ENCODE peak calls at places on chromosomes 13 and 19, in ten cellular contexts. J is spleen; N is left ventricle myocardium inferior; L is ovary; Z is heart left ventricle; K is GM23248; T is MM.1S; D is DND-41; H is adrenal gland; O is CD4-positive, CD25-positive, alpha-beta regulatory T cell. Y is an unnamed sample. For H3K36me3 and H3K9me3, the result is how much of the 10 kb centered on the place peaks cover.

GRCh38 chr13:82356667-82357066 is 1525.6 kb downstream of the SLITRK1 start:
- DNase-seq in K (peak), D (no peak), O (no peak), J (no peak), Z (no peak), H (no peak), T (no peak), N (no peak), L (no peak), Y (no peak)

GRCh38 chr19:16851031-16851712 is 22.0 kb downstream of the SIN3B start:
- DNase-seq in Z (no peak), K (peak), D (no peak), J (no peak), N (no peak), T (no peak), H (no peak), L (no peak), O (no peak), Y (peak)

GRCh38 chr13:31556376-31556775 is 182.9 kb upstream of the RXFP2 start:
- DNase-seq in O (no peak), T (no peak), L (no peak), Z (no peak), H (no peak), J (no peak), D (no peak), N (no peak), K (peak), Y (peak)

GRCh38 chr13:66139701-66140100 is 1090.4 kb downstream of the PCDH9 start:
- DNase-seq in L (no peak), N (no peak), T (no peak), Z (no peak), H (no peak), K (no peak), D (no peak), J (no peak), O (no peak), Y (no peak)

GRCh38 chr19:35911790-35912189 is 3.7 kb upstream of the TYROBP start:
- DNase-seq in J (peak), Z (no peak), H (no peak), N (no peak), L (no peak), T (no peak), O (no peak), K (peak), D (peak), Y (peak)

GRCh38 chr13:41649659-41650058 is 192.3 kb downstream of the RGCC start:
- DNase-seq in K (peak), O (no peak), L (no peak), D (no peak), T (no peak), J (no peak), H (no peak), N (no peak), Z (no peak), Y (no peak)

GRCh38 chr13:99978781-99979452 is 2.7 kb upstream of the ZIC2 start:
- DNase-seq in K (no peak), Z (no peak), T (no peak), L (no peak), N (no peak), O (no peak), D (no peak), H (no peak), J (no peak), Y (peak)

GRCh38 chr19:35079826-35080225 is 35.8 kb upstream of the FXYD3 start:
- DNase-seq in T (no peak), O (no peak), Z (no peak), J (no peak), N (no peak), L (no peak), H (no peak), D (no peak), K (no peak), Y (no peak)

GRCh38 chr13:50162567-50162966 is 147.3 kb downstream of the KCNRG start:
- DNase-seq in N (no peak), Z (no peak), K (no peak), O (no peak), T (no peak), L (no peak), J (no peak), D (no peak), H (no peak), Y (no peak)

GRCh38 chr19:33186431-33186830 is 7.7 kb upstream of the LRP3 start:
- DNase-seq in L (no peak), N (no peak), J (peak), Z (peak), K (no peak), D (no peak), H (no peak), O (no peak), T (no peak), Y (no peak)

GRCh38 chr19:47156861-47157454 is 26.3 kb downstream of the SAE1 start:
- DNase-seq in O (peak), H (no peak), Z (no peak), L (no peak), D (peak), J (no peak), N (no peak), T (peak), K (no peak), Y (no peak)

GRCh38 chr19:49718511-49718910 is 27.6 kb downstream of the CPT1C start:
- DNase-seq in L (peak), J (no peak), N (no peak), H (no peak), D (no peak), O (no peak), T (no peak), K (no peak), Z (no peak), Y (no peak)

GRCh38 chr19:2754659-2755447 is 15.0 kb upstream of the SLC39A3 start:
- DNase-seq in O (no peak), J (no peak), L (no peak), D (no peak), T (no peak), Z (no peak), H (no peak), K (no peak), N (no peak), Y (no peak)

GRCh38 chr13:52862358-52863206 is 14.1 kb upstream of the PCDH8 start:
- DNase-seq in L (no peak), J (no peak), N (no peak), D (peak), T (no peak), O (no peak), Z (no peak), H (peak), K (peak), Y (peak)

GRCh38 chr19:34365463-34366401 is 736 bp downstream of the GPI start:
- DNase-seq in T (no peak), N (peak), L (peak), H (peak), Z (peak), J (peak), O (no peak), D (peak), K (peak), Y (peak)

GRCh38 chr13:45119469-45119989 is 781 bp upstream of the GTF2F2 start:
- DNase-seq in O (peak), N (no peak), K (peak), J (no peak), T (peak), D (peak), Z (no peak), L (no peak), H (peak), Y (peak)

GRCh38 chr19:37519890-37520289 is 13.2 kb downstream of the ZNF793 start:
- DNase-seq in D (no peak), J (no peak), K (no peak), H (no peak), Z (no peak), L (no peak), O (no peak), N (no peak), T (no peak), Y (no peak)
- H3K36me3 ChIP-seq in D (under half), J (half or more), K (under half), H (under half), Z (under half), L (under half), O (under half), N (half or more), T (under half), Y (under half)

GRCh38 chr19:30864460-30865215 is 484.6 kb downstream of the TSHZ3 start:
- DNase-seq in O (no peak), T (no peak), N (no peak), J (no peak), K (no peak), D (no peak), Z (no peak), L (no peak), H (peak), Y (no peak)
- H3K9me3 ChIP-seq in O (under half), T (under half), N (under half), J (under half), K (under half), D (under half), Z (under half), L (under half), H (under half), Y (under half)

GRCh38 chr19:5665781-5666513 is 14.4 kb downstream of the MICOS13 start:
- DNase-seq in K (peak), L (no peak), O (no peak), H (peak), T (no peak), Z (no peak), J (peak), N (no peak), D (no peak), Y (peak)

GRCh38 chr19:5663904-5664303 is 16.4 kb downstream of the MICOS13 start:
- DNase-seq in O (no peak), K (no peak), L (no peak), N (no peak), D (no peak), H (no peak), Z (no peak), T (no peak), J (peak), Y (no peak)

GRCh38 chr19:5666921-5667610 is 13.2 kb downstream of the MICOS13 start:
- DNase-seq in T (no peak), L (no peak), J (peak), N (no peak), K (no peak), D (no peak), O (no peak), Z (no peak), H (no peak), Y (no peak)

GRCh38 chr19:5661483-5661882 is 18.8 kb downstream of the MICOS13 start:
- DNase-seq in T (no peak), L (no peak), Z (no peak), D (no peak), N (no peak), K (no peak), J (peak), H (no peak), O (no peak), Y (no peak)

DNA sequence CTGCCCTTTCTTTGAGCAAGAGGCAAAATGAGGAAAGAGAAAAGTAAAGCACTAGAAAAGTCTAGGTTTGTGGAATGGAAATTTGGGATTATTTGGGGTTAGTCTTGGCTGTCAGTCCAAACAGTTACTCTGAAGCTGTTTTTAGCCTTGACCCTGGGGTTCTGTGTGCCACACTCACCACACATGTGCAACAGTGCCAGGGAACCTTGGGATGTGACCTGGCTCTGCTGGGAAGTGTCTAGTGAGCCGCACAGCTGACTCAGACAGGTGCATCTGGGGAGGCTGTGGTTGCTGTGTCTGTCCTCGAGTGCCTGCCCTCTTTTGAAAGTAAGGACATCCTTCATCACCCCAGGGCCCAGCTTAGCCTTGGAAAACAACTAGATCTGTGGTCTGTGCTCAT is 15.8 kb downstream of the MICOS13 start:
- DNase-seq in J (peak), K (no peak), T (no peak), O (no peak), N (no peak), Z (no peak), L (no peak), D (no peak), H (peak), Y (no peak)
- H3K36me3 ChIP-seq in J (half or more), K (half or more), T (under half), O (half or more), N (half or more), Z (half or more), L (under half), D (half or more), H (half or more), Y (under half)

DNA sequence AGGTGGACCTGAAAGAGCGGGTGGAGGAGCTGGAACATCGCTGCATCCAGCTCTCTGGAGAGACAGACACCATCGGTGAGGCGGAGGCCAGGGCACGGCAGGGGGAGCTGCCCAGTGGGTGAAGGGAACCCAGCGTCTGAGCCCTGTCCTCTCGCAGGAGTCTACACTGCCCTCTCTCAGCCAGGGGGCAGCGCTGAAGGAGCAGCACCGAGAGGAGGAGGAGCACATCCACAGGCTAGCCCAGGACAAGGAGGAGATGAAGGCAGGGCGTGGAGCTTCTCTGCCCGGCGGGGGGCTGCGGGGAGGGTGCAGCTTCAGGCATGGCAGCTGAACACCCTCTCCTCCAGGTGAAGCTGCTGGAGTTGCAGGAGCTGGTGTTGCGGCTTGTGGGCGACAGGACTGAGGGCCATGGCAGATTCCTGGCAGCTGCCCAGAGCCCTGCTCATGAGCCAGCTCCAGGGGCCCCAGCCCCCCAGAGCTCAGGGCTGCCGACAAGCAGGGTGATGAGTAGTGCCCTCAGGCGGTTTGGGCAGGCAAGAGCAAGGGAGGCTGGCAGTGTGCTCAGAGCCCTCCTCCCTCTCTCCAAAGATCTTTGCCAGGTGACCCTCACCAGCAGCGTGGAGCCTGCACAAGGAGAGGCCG is 31.4 kb upstream of the ZNF492 start:
- DNase-seq in N (no peak), Z (no peak), K (no peak), L (no peak), H (no peak), J (no peak), O (no peak), T (no peak), D (no peak), Y (no peak)
- H3K9me3 ChIP-seq in N (under half), Z (under half), K (under half), L (under half), H (under half), J (half or more), O (half or more), T (under half), D (under half), Y (under half)

GRCh38 chr13:26041476-26041875 is 10.3 kb downstream of the SHISA2 start:
- DNase-seq in J (no peak), T (no peak), Z (no peak), O (no peak), D (no peak), K (no peak), L (no peak), H (no peak), N (no peak), Y (no peak)

GRCh38 chr13:26036383-26036782 is 15.4 kb downstream of the SHISA2 start:
- DNase-seq in T (no peak), H (no peak), O (no peak), J (no peak), N (no peak), Z (no peak), K (no peak), L (no peak), D (no peak), Y (no peak)

GRCh38 chr13:26037302-26037701 is 14.5 kb downstream of the SHISA2 start:
- DNase-seq in J (no peak), L (no peak), N (no peak), H (peak), O (no peak), T (no peak), K (no peak), D (peak), Z (no peak), Y (no peak)

GRCh38 chr13:26042781-26043180 is 9.0 kb downstream of the SHISA2 start:
- DNase-seq in D (no peak), K (no peak), T (no peak), H (no peak), O (no peak), J (no peak), Z (no peak), N (no peak), L (no peak), Y (no peak)

GRCh38 chr13:26038931-26039475 is 12.8 kb downstream of the SHISA2 start:
- DNase-seq in T (no peak), N (no peak), L (no peak), Z (no peak), H (no peak), J (no peak), D (no peak), O (no peak), K (no peak), Y (no peak)
- H3K36me3 ChIP-seq in T (under half), N (under half), L (under half), Z (under half), H (under half), J (under half), D (under half), O (under half), K (under half), Y (under half)

GRCh38 chr13:54206601-54207000 is 1178.0 kb downstream of the OLFM4 start:
- DNase-seq in H (no peak), T (no peak), J (no peak), D (no peak), N (no peak), K (no peak), Z (no peak), O (no peak), L (no peak), Y (no peak)

DNA sequence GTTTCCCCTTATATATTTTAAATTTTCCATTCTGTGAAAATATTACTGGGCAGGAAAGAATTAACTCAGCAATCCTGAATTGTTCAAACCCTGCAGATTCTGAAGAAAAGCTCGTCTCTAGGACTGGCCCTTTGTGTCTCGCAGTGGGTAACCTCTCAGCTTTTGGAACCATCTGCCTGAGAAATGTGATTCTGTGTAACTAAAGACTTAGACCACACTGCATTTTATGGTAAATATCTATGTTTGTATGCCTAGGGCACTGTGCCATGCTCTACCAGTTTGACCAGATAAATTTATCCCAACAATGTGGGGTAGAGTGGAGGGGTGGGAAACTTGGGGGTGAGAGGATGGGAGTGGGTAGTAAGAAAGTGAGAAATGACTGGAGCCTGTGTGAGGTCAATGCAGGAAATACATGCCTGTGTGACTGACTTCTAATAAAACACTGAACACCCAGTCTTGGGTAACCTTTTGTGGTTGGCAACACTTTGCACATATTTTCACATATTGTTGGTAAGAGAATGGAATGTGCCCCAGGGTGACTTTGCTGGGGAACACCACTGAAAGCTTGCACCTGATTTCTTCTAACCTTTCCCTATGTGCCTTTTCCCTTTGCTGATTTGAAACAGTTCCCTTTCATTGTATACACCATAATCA is 1181.9 kb downstream of the OLFM4 start:
- DNase-seq in D (no peak), J (no peak), K (no peak), H (no peak), L (no peak), T (no peak), O (no peak), N (no peak), Z (no peak), Y (no peak)
- H3K9me3 ChIP-seq in D (under half), J (under half), K (under half), H (under half), L (under half), T (under half), O (under half), N (under half), Z (under half), Y (under half)

GRCh38 chr19:38834590-38834989 is 3.0 kb upstream of the ECH1 start:
- DNase-seq in L (no peak), J (no peak), H (no peak), D (no peak), K (no peak), Z (no peak), T (no peak), O (no peak), N (no peak), Y (no peak)

GRCh38 chr19:38838208-38838985 is 6.8 kb upstream of the ECH1 start:
- DNase-seq in K (no peak), Z (no peak), O (no peak), T (no peak), D (no peak), N (no peak), J (peak), H (no peak), L (no peak), Y (no peak)

GRCh38 chr19:38837656-38838121 is 6.1 kb upstream of the ECH1 start:
- DNase-seq in L (no peak), T (no peak), D (no peak), J (peak), N (no peak), O (no peak), K (peak), H (no peak), Z (no peak), Y (no peak)

GRCh38 chr19:38837304-38837626 is 5.7 kb upstream of the ECH1 start:
- DNase-seq in H (no peak), O (no peak), Z (no peak), T (no peak), D (no peak), K (no peak), L (no peak), J (no peak), N (no peak), Y (no peak)

DNA sequence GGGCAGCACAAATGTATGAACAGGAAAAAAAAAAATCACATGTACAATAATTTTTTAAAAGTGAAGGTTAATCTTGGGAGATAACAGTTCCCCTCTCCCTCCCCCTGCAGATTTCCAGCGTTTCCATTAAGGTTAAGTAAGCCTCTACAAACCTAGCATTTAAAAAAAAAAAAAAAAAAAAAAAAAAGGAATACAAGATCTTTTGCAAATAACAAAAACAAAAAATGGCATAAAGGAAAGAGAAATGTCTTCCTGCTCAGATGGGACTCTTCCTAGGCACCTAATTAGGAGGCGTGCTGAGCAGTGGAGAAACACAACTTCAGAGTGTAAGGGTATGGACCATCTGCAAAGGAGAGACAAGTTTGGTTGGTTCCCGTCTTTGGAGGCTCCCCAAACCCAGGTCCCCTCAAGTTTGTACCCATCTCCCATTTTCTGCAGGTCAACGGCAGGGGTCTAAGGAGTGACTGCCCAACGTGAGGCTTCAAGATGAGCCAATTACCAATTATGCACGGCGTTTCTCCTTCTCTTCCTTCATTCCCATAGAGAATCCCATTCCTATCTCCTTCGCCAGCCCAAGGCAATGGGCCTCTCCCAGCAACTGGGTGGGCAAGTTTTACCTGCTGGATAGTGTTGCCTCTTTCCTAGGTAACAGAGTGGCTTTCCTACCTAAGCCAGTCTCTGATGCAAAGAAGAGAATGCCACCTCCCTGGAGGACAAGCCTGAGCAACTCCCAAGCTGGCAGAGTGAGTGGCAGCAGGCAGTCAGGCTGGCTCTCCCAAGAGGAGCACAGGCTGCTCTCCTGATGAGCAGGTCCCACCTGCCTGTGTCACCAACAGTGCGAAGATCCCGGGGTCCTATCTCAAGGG is 5.1 kb upstream of the ECH1 start:
- DNase-seq in T (no peak), N (no peak), J (peak), H (no peak), L (no peak), O (no peak), D (no peak), Z (no peak), K (no peak), Y (no peak)
- H3K36me3 ChIP-seq in T (under half), N (half or more), J (half or more), H (half or more), L (under half), O (half or more), D (half or more), Z (half or more), K (half or more), Y (half or more)

GRCh38 chr13:19059016-19059780 is 122.4 kb downstream of the TUBA3C start:
- DNase-seq in K (no peak), O (no peak), N (no peak), Z (no peak), H (no peak), T (no peak), D (no peak), J (no peak), L (no peak), Y (no peak)
- H3K9me3 ChIP-seq in K (under half), O (under half), N (under half), Z (under half), H (under half), T (under half), D (under half), J (half or more), L (under half), Y (under half)

GRCh38 chr19:41297628-41298326 is 12.2 kb upstream of the CCDC97 start:
- DNase-seq in N (no peak), O (no peak), J (peak), K (peak), H (no peak), L (no peak), D (no peak), T (peak), Z (no peak), Y (no peak)
- H3K36me3 ChIP-seq in N (half or more), O (half or more), J (half or more), K (half or more), H (half or more), L (under half), D (half or more), T (under half), Z (half or more), Y (half or more)

Y was measured in MG63.